ENCODE peak calls at places on chromosomes 3 and 15, in seven cellular contexts. V is NCI-H345; T is cardiac fibroblast; Y is activated CD8-positive, alpha-beta memory T cell treated with anti-CD3 and anti-CD28 coated beads, Interleukin-2, amount 50 U/mL, for 4 hours; W is PC-3; L is hepatic stellate cell; Q is AG08396. I is an unnamed sample.

GRCh38 chr15:44261007-44261706 is 27.4 kb upstream of the GOLM2 start:
- DNase-seq in W (peak; percentile 24), V (peak; percentile 80), Y (no peak), Q (no peak), T (no peak), L (no peak), I (no peak)

GRCh38 chr3:57821765-57822164 is 65.7 kb downstream of the SLMAP start:
- DNase-seq in L (no peak), Q (no peak), T (no peak), Y (no peak), V (no peak), W (no peak), I (no peak)

GRCh38 chr3:124491875-124492274 is 238.4 kb upstream of the UMPS start:
- DNase-seq in Y (no peak), Q (no peak), L (no peak), T (no peak), V (no peak), W (no peak), I (no peak)

GRCh38 chr3:21920431-21920830 is 169.4 kb upstream of the ZNF385D start:
- DNase-seq in V (no peak), W (peak; percentile 44), Y (no peak), T (peak; percentile 84), L (peak; percentile 21), Q (peak; percentile 17), I (no peak)

GRCh38 chr3:126494204-126494603 is 18.5 kb upstream of the ZXDC start:
- DNase-seq in W (no peak), V (no peak), L (no peak), Y (no peak), Q (peak; percentile 52), T (no peak), I (no peak)

GRCh38 chr3:138890555-138891187 is 55.9 kb upstream of the PIK3CB start:
- DNase-seq in Q (no peak), T (no peak), Y (no peak), V (no peak), W (no peak), L (no peak), I (no peak)

GRCh38 chr3:9914559-9915251 is 2.2 kb upstream of the IL17RC start:
- DNase-seq in V (peak; percentile 33), T (no peak), Q (no peak), L (no peak), Y (no peak), W (no peak), I (peak; percentile 35)

GRCh38 chr3:66394261-66395249 is 106.3 kb downstream of the LRIG1 start:
- DNase-seq in W (no peak), Q (peak; percentile 74), Y (no peak), L (peak; percentile 61), V (no peak), T (peak; percentile 39), I (no peak)

GRCh38 chr3:37814547-37814946 is 47.1 kb upstream of the CTDSPL start:
- DNase-seq in T (peak; percentile 39), L (no peak), Y (no peak), Q (no peak), W (peak; percentile 57), V (no peak), I (peak; percentile 38)

GRCh38 chr3:152564454-152564853 is 270.5 kb upstream of the P2RY1 start:
- DNase-seq in Q (no peak), L (no peak), V (no peak), Y (no peak), W (no peak), T (peak; percentile 29), I (peak; percentile 18)

GRCh38 chr3:55877703-55878102 is 390.6 kb upstream of the WNT5A start:
- DNase-seq in Y (no peak), Q (no peak), V (no peak), W (no peak), L (no peak), T (no peak), I (no peak)

GRCh38 chr3:182117583-182117982 is 405.9 kb downstream of the SOX2 start:
- DNase-seq in Q (no peak), L (no peak), Y (no peak), V (peak; percentile 97), T (peak; percentile 1), W (no peak), I (no peak)

GRCh38 chr15:76061700-76062099 is 1.9 kb downstream of the TMEM266 start:
- DNase-seq in T (no peak), Y (no peak), Q (no peak), W (no peak), L (no peak), V (no peak), I (no peak)

GRCh38 chr15:91652610-91653207 is 200.8 kb upstream of the SLCO3A1 start:
- DNase-seq in T (no peak), Q (no peak), L (no peak), V (no peak), W (no peak), Y (no peak), I (no peak)

GRCh38 chr15:32669870-32670623 is 28.5 kb downstream of the SCG5 start:
- DNase-seq in V (no peak), T (peak; percentile 85), L (no peak), Y (no peak), Q (peak; percentile 27), W (peak; percentile 43), I (no peak)

GRCh38 chr15:25883860-25884259 is 20.7 kb upstream of the ATP10A start:
- DNase-seq in V (no peak), Q (peak; percentile 68), W (peak; percentile 90), Y (no peak), T (peak; percentile 77), L (peak; percentile 82), I (no peak)

GRCh38 chr3:159727506-159727905 is 261.1 kb upstream of the IL12A start:
- DNase-seq in V (no peak), T (no peak), Y (no peak), W (peak; percentile 45), L (no peak), Q (no peak), I (no peak)

GRCh38 chr15:93152264-93152884 is 63.4 kb upstream of the RGMA start:
- DNase-seq in W (no peak), Q (no peak), T (no peak), Y (peak; percentile 38), V (no peak), L (no peak), I (no peak)

GRCh38 chr3:37770938-37771918 is 90.5 kb upstream of the CTDSPL start:
- DNase-seq in L (no peak), Q (no peak), Y (no peak), W (no peak), T (peak; percentile 56), V (peak; percentile 17), I (no peak)

GRCh38 chr3:31479431-31479830 is 53.3 kb upstream of the STT3B start:
- DNase-seq in Q (no peak), V (no peak), L (no peak), W (no peak), T (no peak), Y (no peak), I (no peak)

GRCh38 chr15:58840048-58840447 is 68.9 kb downstream of the MINDY2 start:
- DNase-seq in Y (no peak), Q (no peak), W (peak; percentile 59), T (peak; percentile 87), L (no peak), V (no peak), I (no peak)

GRCh38 chr3:47762233-47762632 is 19.5 kb downstream of the SMARCC1 start:
- DNase-seq in Q (no peak), L (no peak), W (no peak), V (no peak), Y (no peak), T (peak; percentile 17), I (no peak)

GRCh38 chr15:83462026-83462425 is 14.9 kb downstream of the SH3GL3 start:
- DNase-seq in T (no peak), L (no peak), V (no peak), Y (no peak), W (no peak), Q (no peak), I (no peak)

GRCh38 chr3:37194533-37194932 is 20.2 kb upstream of the LRRFIP2 start:
- DNase-seq in W (no peak), L (no peak), V (no peak), Y (no peak), T (no peak), Q (no peak), I (no peak)

GRCh38 chr15:73951044-73951561 is 24.8 kb downstream of the LOXL1 start:
- DNase-seq in Y (peak; percentile 75), L (peak; percentile 97), Q (peak; percentile 92), T (peak; percentile 99), V (peak; percentile 14), W (peak; percentile 59), I (peak; percentile 91)

GRCh38 chr15:64583983-64584382 is 123.6 kb downstream of the ZNF609 start:
- DNase-seq in L (no peak), W (no peak), Q (no peak), V (no peak), T (no peak), Y (no peak), I (no peak)

GRCh38 chr3:30426319-30426993 is 179.9 kb upstream of the TGFBR2 start:
- DNase-seq in V (no peak), W (no peak), Q (peak; percentile 50), Y (no peak), L (no peak), T (peak; percentile 92), I (no peak)

GRCh38 chr15:68354923-68355322 is 77.0 kb downstream of the ITGA11 start:
- DNase-seq in V (no peak), T (peak; percentile 70), Y (no peak), L (peak; percentile 65), W (peak; percentile 92), Q (peak; percentile 61), I (no peak)

GRCh38 chr15:64979252-64979710 is 10.4 kb downstream of the SPG21 start:
- DNase-seq in Y (no peak), T (no peak), L (no peak), W (no peak), Q (no peak), V (no peak), I (no peak)

GRCh38 chr3:54999159-54999558 is 71.3 kb upstream of the LRTM1 start:
- DNase-seq in V (no peak), W (peak; percentile 65), Y (no peak), L (peak; percentile 23), T (peak; percentile 88), Q (peak; percentile 21), I (peak; percentile 8)

GRCh38 chr3:7333125-7333524 is 472.2 kb downstream of the GRM7 start:
- DNase-seq in W (no peak), T (no peak), L (no peak), V (no peak), Y (no peak), Q (no peak), I (peak; percentile 39)

GRCh38 chr15:79101866-79102581 is 11.4 kb upstream of the RASGRF1 start:
- DNase-seq in Q (no peak), V (no peak), T (peak; percentile 11), Y (no peak), L (no peak), W (no peak), I (no peak)

GRCh38 chr3:129917423-129918007 is 24.0 kb upstream of the TMCC1 start:
- DNase-seq in V (no peak), L (no peak), Y (no peak), W (no peak), T (no peak), Q (no peak), I (no peak)

GRCh38 chr3:73552700-73553099 is 72.0 kb downstream of the PDZRN3 start:
- DNase-seq in T (no peak), W (no peak), Q (peak; percentile 37), L (no peak), Y (no peak), V (no peak), I (peak; percentile 75)

GRCh38 chr3:155327430-155327829 is 33.9 kb upstream of the STRIT1 start:
- DNase-seq in T (no peak), L (no peak), Q (no peak), V (no peak), W (no peak), Y (no peak), I (no peak)

GRCh38 chr3:77699292-77699691 is 659.4 kb downstream of the ROBO2 start:
- DNase-seq in Q (no peak), Y (no peak), T (no peak), W (no peak), L (no peak), V (no peak), I (no peak)

GRCh38 chr15:99123706-99124451 is 19.0 kb downstream of the SYNM start:
- DNase-seq in Q (peak; percentile 92), T (peak; percentile 93), W (peak; percentile 96), V (peak; percentile 24), L (peak; percentile 94), Y (no peak), I (peak; percentile 80)

GRCh38 chr15:60764408-60764963 is 285.5 kb upstream of the ICE2 start:
- DNase-seq in L (no peak), T (no peak), Q (no peak), W (no peak), V (no peak), Y (no peak), I (no peak)

I was measured in DMS53.